ENCODE peak calls at places on chromosomes 2 and 18, in four cellular contexts. One of them, this sample, is unnamed.

GRCh38 chr2:15410884-15411283 is 150.2 kb downstream of the NBAS start:
- DNase-seq in GM10248: no peak
- DNase-seq in D341Med: no peak
- DNase-seq in NCI-H1105: no peak
- DNase-seq in this sample: no peak

GRCh38 chr2:72920317-72921087 is 3.2 kb downstream of the EMX1 start:
- DNase-seq in GM10248: peak
- DNase-seq in D341Med: peak
- DNase-seq in NCI-H1105: peak
- DNase-seq in this sample: no peak

GRCh38 chr2:159684796-159685195 is 27.5 kb upstream of the MARCHF7 start:
- DNase-seq in GM10248: no peak
- DNase-seq in D341Med: no peak
- DNase-seq in NCI-H1105: no peak
- DNase-seq in this sample: peak

GRCh38 chr2:102975996-102976636 is 214.3 kb downstream of the TMEM182 start:
- DNase-seq in GM10248: no peak
- DNase-seq in D341Med: peak
- DNase-seq in NCI-H1105: peak
- DNase-seq in this sample: peak

GRCh38 chr18:43211059-43211458 is 66.2 kb downstream of the SYT4 start:
- DNase-seq in GM10248: no peak
- DNase-seq in D341Med: no peak
- DNase-seq in NCI-H1105: no peak
- DNase-seq in this sample: no peak

GRCh38 chr2:241095594-241096290 is 6.3 kb downstream of the MTERF4 start:
- DNase-seq in GM10248: no peak
- DNase-seq in D341Med: no peak
- DNase-seq in NCI-H1105: no peak
- DNase-seq in this sample: no peak

GRCh38 chr2:10222-10875 is 36.0 kb downstream of the FAM110C start:
- DNase-seq in GM10248: no peak
- DNase-seq in D341Med: no peak
- DNase-seq in NCI-H1105: no peak
- DNase-seq in this sample: no peak

GRCh38 chr2:142872900-142873724 is 4.4 kb upstream of the KYNU start:
- DNase-seq in GM10248: no peak
- DNase-seq in D341Med: no peak
- DNase-seq in NCI-H1105: no peak
- DNase-seq in this sample: peak

GRCh38 chr2:121147766-121148165 is 137.2 kb downstream of the TFCP2L1 start:
- DNase-seq in GM10248: no peak
- DNase-seq in D341Med: no peak
- DNase-seq in NCI-H1105: no peak
- DNase-seq in this sample: peak

GRCh38 chr2:138035597-138036217 is 71.4 kb downstream of the HNMT start:
- DNase-seq in GM10248: no peak
- DNase-seq in D341Med: no peak
- DNase-seq in NCI-H1105: no peak
- DNase-seq in this sample: peak

GRCh38 chr2:69618362-69618761 is 25.2 kb downstream of the AAK1 start:
- DNase-seq in GM10248: no peak
- DNase-seq in D341Med: no peak
- DNase-seq in NCI-H1105: no peak
- DNase-seq in this sample: no peak

GRCh38 chr2:17590342-17590911 is 49.9 kb downstream of the VSNL1 start:
- DNase-seq in GM10248: no peak
- DNase-seq in D341Med: no peak
- DNase-seq in NCI-H1105: no peak
- DNase-seq in this sample: peak

GRCh38 chr2:144659731-144660275 is 139.9 kb upstream of the ZEB2 start:
- DNase-seq in GM10248: no peak
- DNase-seq in D341Med: no peak
- DNase-seq in NCI-H1105: no peak
- DNase-seq in this sample: peak

GRCh38 chr18:47191956-47192355 is 15.8 kb upstream of the IER3IP1 start:
- DNase-seq in GM10248: no peak
- DNase-seq in D341Med: no peak
- DNase-seq in NCI-H1105: no peak
- DNase-seq in this sample: peak

GRCh38 chr2:122539920-122540319 is 784.5 kb downstream of the TSN start:
- DNase-seq in GM10248: no peak
- DNase-seq in D341Med: no peak
- DNase-seq in NCI-H1105: no peak
- DNase-seq in this sample: no peak

GRCh38 chr2:191895195-191895594 is 48.3 kb upstream of the CAVIN2 start:
- DNase-seq in GM10248: no peak
- DNase-seq in D341Med: no peak
- DNase-seq in NCI-H1105: no peak
- DNase-seq in this sample: no peak

GRCh38 chr18:1480309-1480708 is 575.6 kb downstream of the ADCYAP1 start:
- DNase-seq in GM10248: no peak
- DNase-seq in D341Med: no peak
- DNase-seq in NCI-H1105: no peak
- DNase-seq in this sample: no peak

GRCh38 chr2:212381428-212382102 is 157.0 kb downstream of the ERBB4 start:
- DNase-seq in GM10248: no peak
- DNase-seq in D341Med: no peak
- DNase-seq in NCI-H1105: no peak
- DNase-seq in this sample: no peak

GRCh38 chr2:95799490-95799889 is 192.1 kb downstream of the ANKRD36C start:
- DNase-seq in GM10248: no peak
- DNase-seq in D341Med: peak
- DNase-seq in NCI-H1105: no peak
- DNase-seq in this sample: no peak

GRCh38 chr18:30828700-30829099 is 213.8 kb downstream of the DSC3 start:
- DNase-seq in GM10248: no peak
- DNase-seq in D341Med: no peak
- DNase-seq in NCI-H1105: no peak
- DNase-seq in this sample: peak

GRCh38 chr2:46277470-46278190 is 19.6 kb upstream of the EPAS1 start:
- DNase-seq in GM10248: no peak
- DNase-seq in D341Med: no peak
- DNase-seq in NCI-H1105: no peak
- DNase-seq in this sample: peak

This sample was measured in MCF 10A.